ENCODE peak calls at places on chromosomes 1 and 21, in six cellular contexts. H is brain microvascular endothelial cell, E is BJ, V is cardiac muscle cell, Z is DND-41, K is testis. G is an unnamed sample.

GRCh38 chr21:37452222-37452621 is 85.6 kb downstream of the DYRK1A start:
- DNase-seq in Z (no peak), K (no peak), V (peak), E (peak), H (peak), G (peak)

GRCh38 chr21:46307625-46308024 is 16.0 kb downstream of the C21orf58 start:
- DNase-seq in E (peak), Z (no peak), K (no peak), V (no peak), H (peak), G (no peak)

GRCh38 chr1:170213598-170213997 is 67.8 kb downstream of the NTMT2 start:
- DNase-seq in K (peak), Z (no peak), H (no peak), E (no peak), V (no peak), G (no peak)

GRCh38 chr1:190119683-190120082 is 358.0 kb downstream of the BRINP3 start:
- DNase-seq in Z (no peak), H (no peak), V (no peak), E (no peak), K (no peak), G (no peak)

GRCh38 chr1:56790036-56790435 is 29.2 kb downstream of the FYB2 start:
- DNase-seq in V (no peak), K (no peak), E (no peak), H (no peak), Z (no peak), G (no peak)

GRCh38 chr1:8083739-8084484 is 57.8 kb upstream of the ERRFI1 start:
- DNase-seq in E (no peak), Z (no peak), K (peak), V (peak), H (peak), G (no peak)

GRCh38 chr1:215631489-215631888 is 64.4 kb downstream of the KCTD3 start:
- DNase-seq in V (no peak), K (no peak), E (no peak), Z (no peak), H (peak), G (no peak)

GRCh38 chr1:16230744-16231143 is 6.2 kb downstream of the CPLANE2 start:
- DNase-seq in K (no peak), Z (no peak), H (no peak), E (no peak), V (no peak), G (no peak)

GRCh38 chr1:157170677-157171515 is 32.7 kb upstream of the ETV3 start:
- DNase-seq in E (no peak), H (peak), V (peak), Z (peak), K (peak), G (no peak)

GRCh38 chr1:23899070-23899469 is 14.1 kb downstream of the CNR2 start:
- DNase-seq in H (no peak), K (no peak), E (no peak), Z (no peak), V (no peak), G (no peak)

GRCh38 chr1:107689157-107689556 is 275.8 kb downstream of the VAV3 start:
- DNase-seq in Z (no peak), V (no peak), E (no peak), H (no peak), K (no peak), G (no peak)

GRCh38 chr1:234539666-234540403 is 60.9 kb upstream of the TARBP1 start:
- DNase-seq in H (no peak), Z (no peak), V (no peak), E (no peak), K (no peak), G (no peak)

GRCh38 chr1:72526926-72527325 is 244.6 kb upstream of the NEGR1 start:
- DNase-seq in E (no peak), V (peak), K (no peak), H (peak), Z (no peak), G (peak)

GRCh38 chr1:44808938-44809917 is 905 bp downstream of the BTBD19 start:
- DNase-seq in E (no peak), V (peak), Z (peak), H (peak), K (peak), G (no peak)

GRCh38 chr1:22611530-22611947 is 24.9 kb upstream of the C1QA start:
- DNase-seq in V (peak), Z (peak), E (no peak), H (peak), K (peak), G (no peak)

GRCh38 chr1:58430355-58431335 is 115.9 kb downstream of the OMA1 start:
- DNase-seq in Z (no peak), E (no peak), V (no peak), H (no peak), K (peak), G (no peak)

GRCh38 chr1:93324486-93325464 is 20.9 kb upstream of the DR1 start:
- DNase-seq in E (no peak), V (peak), K (no peak), H (peak), Z (no peak), G (peak)
- H3K4me3 ChIP-seq in E (no peak), V (no peak), K (no peak), H (no peak), Z (no peak), G (no peak)

DNA sequence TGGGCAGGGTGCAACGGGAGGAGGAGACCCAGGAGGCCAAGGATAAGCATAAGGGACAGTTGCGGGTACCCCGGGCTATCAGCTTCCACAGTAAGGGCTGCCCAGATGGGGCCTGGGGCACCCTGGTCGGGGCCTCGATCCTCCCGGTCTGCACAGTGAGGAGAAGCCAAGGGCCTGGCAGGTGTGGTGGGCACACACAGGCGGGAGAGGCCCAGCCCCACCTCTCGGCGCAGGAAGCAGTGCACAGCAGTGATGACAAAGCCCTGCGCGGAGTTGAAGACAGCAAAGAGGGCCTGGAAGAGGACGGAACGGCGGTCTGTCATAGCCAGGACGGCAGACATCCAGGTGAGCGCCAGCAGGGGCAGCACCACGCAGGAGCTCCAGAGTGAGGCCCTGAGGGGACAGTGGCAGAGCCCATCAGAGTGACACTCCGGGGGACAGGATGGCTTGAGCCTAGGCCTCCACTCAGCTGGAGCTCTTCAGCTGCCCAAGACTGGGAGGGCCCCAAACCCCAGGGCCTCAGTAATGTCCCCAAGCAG is 29.0 kb upstream of the COL16A1 start:
- DNase-seq in Z (no peak), H (no peak), E (no peak), V (no peak), K (no peak), G (no peak)
- TF ChIP-seq CTCF in Z (no peak), H (no peak), E (no peak), V (no peak), K (no peak), G (no peak)

DNA sequence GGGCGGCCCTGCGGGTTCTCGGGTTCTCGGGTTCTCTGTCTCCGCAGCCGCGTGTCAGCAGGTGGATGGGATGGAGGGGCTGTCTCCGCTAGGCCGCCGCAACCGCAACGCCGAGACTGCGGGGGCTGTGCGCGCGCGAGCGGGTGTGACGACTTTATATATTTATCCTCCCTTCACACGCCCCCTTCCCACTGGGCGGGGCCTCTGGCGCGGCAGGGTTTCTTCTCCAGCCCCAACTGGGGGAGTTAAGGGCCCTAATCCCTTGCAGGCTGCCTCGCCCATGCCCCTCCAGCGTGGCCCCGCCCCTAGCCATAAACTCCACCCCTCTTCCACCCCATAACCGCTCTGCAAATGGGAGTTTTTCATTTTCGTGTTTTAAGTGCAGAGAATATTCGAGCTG is 3.4 kb downstream of the IGSF21 start:
- DNase-seq in K (peak), E (no peak), Z (no peak), V (no peak), H (no peak), G (no peak)
- H3K4me3 ChIP-seq in K (peak), E (no peak), Z (no peak), V (peak), H (no peak), G (no peak)

GRCh38 chr1:32351859-32352745 is 10.2 kb downstream of the FAM229A start:
- DNase-seq in H (no peak), E (no peak), Z (no peak), K (peak), V (peak), G (no peak)
- TF ChIP-seq CTCF in H (peak), E (peak), Z (no peak), K (no peak), V (no peak), G (peak)

GRCh38 chr1:115829023-115829674 is 11.8 kb downstream of the NHLH2 start:
- DNase-seq in Z (no peak), H (peak), V (peak), E (peak), K (no peak), G (peak)
- H3K4me3 ChIP-seq in Z (no peak), H (peak), V (no peak), E (no peak), K (peak), G (peak)

GRCh38 chr1:229271448-229272120 is 673 bp downstream of the RAB4A start:
- DNase-seq in Z (peak), E (no peak), K (peak), V (peak), H (no peak), G (no peak)
- TF ChIP-seq CTCF in Z (peak), E (no peak), K (no peak), V (peak), H (peak), G (no peak)

DNA sequence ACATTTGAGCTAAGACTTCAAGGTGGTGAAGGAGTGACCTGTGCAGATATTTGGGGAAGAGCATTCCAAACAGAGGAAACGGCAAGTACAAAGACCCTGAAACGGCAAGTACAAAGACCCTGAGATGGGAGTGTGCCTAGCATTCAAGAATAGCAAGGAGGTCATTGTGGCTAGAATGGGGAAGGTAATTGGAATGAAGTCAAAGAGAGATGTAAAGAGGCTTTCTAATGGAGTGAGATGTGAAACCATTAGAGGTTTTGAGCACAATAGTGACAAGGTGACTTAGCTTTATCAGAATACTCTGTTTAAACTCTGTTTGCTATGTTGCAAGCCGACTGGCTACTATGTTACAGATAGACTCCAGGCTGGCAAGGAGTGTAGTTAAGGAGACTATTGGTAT is 4.4 kb downstream of the CDC7 start:
- DNase-seq in E (no peak), H (no peak), K (peak), V (no peak), Z (no peak), G (no peak)
- H3K4me3 ChIP-seq in E (no peak), H (no peak), K (no peak), V (no peak), Z (peak), G (no peak)

GRCh38 chr1:155052412-155053400 is 1.6 kb downstream of the ADAM15 start:
- DNase-seq in H (no peak), K (no peak), V (no peak), Z (no peak), E (no peak), G (no peak)
- TF ChIP-seq CTCF in H (peak), K (no peak), V (peak), Z (peak), E (peak), G (peak)

GRCh38 chr1:201648911-201649775 is 110.2 kb downstream of the NAV1 start:
- DNase-seq in K (peak), Z (no peak), E (no peak), V (peak), H (no peak), G (no peak)
- H3K4me3 ChIP-seq in K (peak), Z (no peak), E (peak), V (peak), H (peak), G (peak)

GRCh38 chr1:98761238-98761637 is 99.7 kb downstream of the SNX7 start:
- DNase-seq in Z (no peak), E (no peak), H (no peak), K (peak), V (no peak), G (no peak)
- TF ChIP-seq CTCF in Z (peak), E (peak), H (peak), K (no peak), V (no peak), G (peak)

G was measured in retinal pigment epithelial cell.